ENCODE peak calls at places on chromosomes 1 and 21, in nine cellular contexts. F, A, P, N, O, S, J, W and B are unnamed samples.
A peak's percentile ranks its signal among the peaks of the same experiment; 100 is the strongest.

GRCh38 chr1:187680823-187681222 is 852.1 kb downstream of the PLA2G4A start:
- DNase-seq in F (peak; percentile 86), A (no peak), P (no peak), N (peak; percentile 24), O (no peak), S (no peak), J (no peak), W (peak; percentile 39), B (no peak)

GRCh38 chr1:18954270-18955071 is 2.0 kb downstream of the IFFO2 start:
- DNase-seq in F (no peak), A (no peak), P (no peak), N (peak; percentile 26), O (no peak), S (no peak), J (no peak), W (peak; percentile 26), B (no peak)

GRCh38 chr1:25458550-25459298 is 28.0 kb downstream of the MACO1 start:
- DNase-seq in F (peak; percentile 48), A (no peak), P (no peak), N (no peak), O (no peak), S (no peak), J (no peak), W (no peak), B (peak; percentile 90)

GRCh38 chr1:35656148-35656862 is 15.0 kb upstream of the PSMB2 start:
- DNase-seq in F (peak; percentile 76), A (no peak), P (no peak), N (no peak), O (no peak), S (no peak), J (no peak), W (no peak), B (no peak)

GRCh38 chr1:248804771-248805681 is 20.7 kb downstream of the SH3BP5L start:
- DNase-seq in F (no peak), A (no peak), P (no peak), N (no peak), O (no peak), S (no peak), J (no peak), W (no peak), B (no peak)

GRCh38 chr1:115373305-115373704 is 35.3 kb upstream of the NGF start:
- DNase-seq in F (peak; percentile 95), A (no peak), P (no peak), N (peak; percentile 42), O (no peak), S (no peak), J (no peak), W (peak; percentile 43), B (no peak)

GRCh38 chr21:36859744-36860501 is 106.5 kb downstream of the HLCS start:
- DNase-seq in F (peak; percentile 29), A (no peak), P (peak; percentile 81), N (no peak), O (peak; percentile 84), S (peak; percentile 5), J (peak; percentile 91), W (peak; percentile 62), B (peak; percentile 6)

GRCh38 chr1:208280184-208280583 is 36.0 kb upstream of the PLXNA2 start:
- DNase-seq in F (no peak), A (no peak), P (no peak), N (no peak), O (no peak), S (no peak), J (no peak), W (no peak), B (no peak)

GRCh38 chr1:150548632-150549495 is at the start of gene ADAMTSL4:
- DNase-seq in F (peak; percentile 78), A (no peak), P (peak; percentile 89), N (peak; percentile 75), O (peak; percentile 59), S (no peak), J (peak; percentile 67), W (peak; percentile 86), B (no peak)

GRCh38 chr1:209207701-209208286 is 375.7 kb upstream of the CAMK1G start:
- DNase-seq in F (peak; percentile 45), A (no peak), P (no peak), N (peak; percentile 65), O (peak; percentile 63), S (no peak), J (peak; percentile 56), W (peak; percentile 76), B (no peak)

GRCh38 chr1:226706664-226707063 is 32.4 kb downstream of the ITPKB start:
- DNase-seq in F (no peak), A (no peak), P (no peak), N (no peak), O (no peak), S (no peak), J (no peak), W (no peak), B (no peak)

GRCh38 chr1:14994148-14994547 is 159.4 kb upstream of the TMEM51 start:
- DNase-seq in F (no peak), A (no peak), P (no peak), N (no peak), O (no peak), S (no peak), J (no peak), W (no peak), B (no peak)

GRCh38 chr1:162822391-162823200 is 32.1 kb downstream of the HSD17B7 start:
- DNase-seq in F (no peak), A (no peak), P (peak; percentile 62), N (no peak), O (no peak), S (no peak), J (no peak), W (peak; percentile 6), B (no peak)

GRCh38 chr1:84619383-84620093 is 45.3 kb upstream of the CTBS start:
- DNase-seq in F (peak; percentile 81), A (no peak), P (no peak), N (peak; percentile 75), O (no peak), S (no peak), J (peak; percentile 25), W (peak; percentile 81), B (no peak)

GRCh38 chr1:222266223-222267215 is 281.4 kb downstream of the HHIPL2 start:
- DNase-seq in F (no peak), A (no peak), P (no peak), N (no peak), O (no peak), S (no peak), J (no peak), W (no peak), B (no peak)

GRCh38 chr1:44842415-44842762 is 664 bp downstream of the PTCH2 start:
- DNase-seq in F (no peak), A (no peak), P (no peak), N (no peak), O (no peak), S (no peak), J (no peak), W (no peak), B (no peak)
- H3K4me3 ChIP-seq in F (peak overlapping the region; percentile 51), A (peak overlapping the region; percentile 13), P (peak overlapping the region; percentile 74), N (peak overlapping the region; percentile 67), O (peak overlapping the region; percentile 62), S (no peak overlapping the region), J (no peak overlapping the region), W (peak overlapping the region; percentile 57), B (no peak overlapping the region)

DNA sequence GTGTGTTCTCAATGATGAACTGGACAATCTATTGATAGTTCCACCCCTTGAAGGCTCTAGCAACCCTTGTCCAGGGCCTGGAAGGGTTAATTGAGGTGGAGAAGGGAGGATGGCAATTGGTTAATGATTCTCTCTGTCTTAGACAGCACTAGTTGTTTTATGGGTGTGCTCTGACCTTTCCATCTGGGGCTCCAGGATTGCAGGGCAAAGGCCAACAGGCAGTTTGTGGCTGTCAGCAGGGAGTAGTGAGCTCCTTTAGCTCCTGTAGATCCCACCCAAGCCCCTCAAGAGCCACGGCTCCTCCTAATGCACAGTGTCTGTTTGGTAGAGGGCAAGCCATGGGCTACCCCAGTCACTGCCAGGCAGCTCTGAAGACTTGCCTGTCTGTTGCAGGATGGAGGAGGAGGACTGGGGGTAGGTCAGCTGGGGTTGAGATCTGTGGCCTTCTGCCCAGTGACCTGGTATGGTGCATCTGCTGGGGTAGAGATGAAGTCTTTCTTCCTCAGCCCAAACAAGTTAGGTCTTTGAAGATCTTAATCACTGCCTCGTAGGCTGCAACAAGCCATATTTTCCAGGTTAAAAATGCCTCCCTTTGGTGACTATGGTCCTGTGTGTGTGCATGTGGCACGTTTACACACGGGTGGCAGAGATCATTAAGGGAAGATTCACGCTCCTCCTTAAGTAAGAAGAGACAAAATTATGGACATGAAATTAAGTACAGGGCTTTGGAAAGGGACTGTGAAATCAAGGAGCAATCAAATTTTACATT is 7.7 kb downstream of the MROH7 start:
- DNase-seq in F (no peak), A (no peak), P (no peak), N (no peak), O (no peak), S (no peak), J (no peak), W (no peak), B (no peak)
- H3K4me3 ChIP-seq in F (no peak overlapping the region), A (no peak overlapping the region), P (no peak overlapping the region), N (no peak overlapping the region), O (no peak overlapping the region), S (no peak overlapping the region), J (no peak overlapping the region), W (no peak overlapping the region), B (no peak overlapping the region)

GRCh38 chr1:55167224-55167623 is 47.9 kb downstream of the USP24 start:
- DNase-seq in F (no peak), A (no peak), P (no peak), N (no peak), O (no peak), S (no peak), J (no peak), W (no peak), B (no peak)

GRCh38 chr1:55164906-55165305 is 50.3 kb downstream of the USP24 start:
- DNase-seq in F (no peak), A (no peak), P (no peak), N (no peak), O (no peak), S (no peak), J (no peak), W (no peak), B (no peak)

GRCh38 chr1:55170426-55170825 is 44.7 kb downstream of the USP24 start:
- DNase-seq in F (no peak), A (no peak), P (no peak), N (no peak), O (no peak), S (no peak), J (no peak), W (no peak), B (no peak)

GRCh38 chr1:55169126-55169525 is 46.0 kb downstream of the USP24 start:
- DNase-seq in F (no peak), A (no peak), P (no peak), N (no peak), O (no peak), S (no peak), J (no peak), W (no peak), B (no peak)

GRCh38 chr1:55168353-55168752 is 46.8 kb downstream of the USP24 start:
- DNase-seq in F (no peak), A (no peak), P (no peak), N (no peak), O (no peak), S (no peak), J (no peak), W (no peak), B (no peak)
- H3K4me3 ChIP-seq in F (no peak overlapping the region), A (no peak overlapping the region), P (no peak overlapping the region), N (no peak overlapping the region), O (no peak overlapping the region), S (no peak overlapping the region), J (no peak overlapping the region), W (no peak overlapping the region), B (no peak overlapping the region)

DNA sequence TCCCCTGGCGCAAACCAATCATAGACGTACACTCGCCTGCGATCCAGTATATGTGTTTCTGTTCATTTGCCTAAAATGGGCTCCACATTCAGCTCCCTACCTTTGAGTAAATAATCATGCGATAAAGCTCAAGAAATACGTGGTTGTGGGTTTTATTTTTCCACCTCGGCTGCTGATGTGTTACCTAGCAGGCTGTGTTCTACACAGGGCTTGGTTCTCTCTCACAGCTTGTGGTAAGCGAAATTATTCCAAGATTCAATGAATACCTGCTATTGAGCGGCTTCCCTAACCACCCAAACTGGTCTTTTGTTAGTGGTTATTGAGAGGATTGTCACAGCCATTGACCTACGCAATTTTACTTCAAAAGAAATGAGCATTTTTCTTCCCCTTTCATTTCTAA is 180.2 kb downstream of the PBX1 start:
- DNase-seq in F (no peak), A (no peak), P (no peak), N (no peak), O (no peak), S (no peak), J (no peak), W (no peak), B (no peak)
- H3K4me3 ChIP-seq in F (no peak overlapping the region), A (no peak overlapping the region), P (no peak overlapping the region), N (no peak overlapping the region), O (no peak overlapping the region), S (no peak overlapping the region), J (no peak overlapping the region), W (no peak overlapping the region), B (no peak overlapping the region)